ENCODE peak calls at places on chromosomes 1 and 21, in four cellular contexts. V is HepG2, D is hepatocyte, W is GM23338. Y is an unnamed sample.

GRCh38 chr1:176803596-176803995 is 340.6 kb downstream of the PAPPA2 start:
- DNase-seq in V (no peak), D (no peak), W (no peak), Y (no peak)

GRCh38 chr1:16244650-16245285 is 7.8 kb upstream of the CPLANE2 start:
- DNase-seq in V (no peak), D (no peak), W (no peak), Y (no peak)

GRCh38 chr1:113675299-113675698 is 84.0 kb downstream of the PHTF1 start:
- DNase-seq in V (no peak), D (no peak), W (no peak), Y (peak; percentile 13)

GRCh38 chr21:46600978-46601377 is 3.9 kb downstream of the S100B start:
- DNase-seq in V (no peak), D (no peak), W (no peak), Y (no peak)

GRCh38 chr1:200272669-200273068 is 137.2 kb downstream of the ZNF281 start:
- DNase-seq in V (no peak), D (no peak), W (no peak), Y (no peak)

GRCh38 chr1:199691540-199691939 is 336.0 kb upstream of the NR5A2 start:
- DNase-seq in V (no peak), D (peak; percentile 16), W (peak; percentile 32), Y (peak; percentile 91)

GRCh38 chr1:197521118-197521739 is 253.2 kb downstream of the CRB1 start:
- DNase-seq in V (peak; percentile 23), D (peak; percentile 42), W (peak; percentile 80), Y (peak; percentile 6)

GRCh38 chr1:10210841-10211804 is 753 bp downstream of the KIF1B start:
- DNase-seq in V (peak; percentile 77), D (peak; percentile 86), W (peak; percentile 77), Y (peak; percentile 94)

GRCh38 chr1:202225131-202225530 is 31.5 kb downstream of the LGR6 start:
- DNase-seq in V (no peak), D (no peak), W (no peak), Y (no peak)

GRCh38 chr1:67632356-67632755 is 52.6 kb upstream of the GADD45A start:
- DNase-seq in V (no peak), D (no peak), W (no peak), Y (no peak)

GRCh38 chr1:65939636-65940035 is 146.9 kb downstream of the PDE4B start:
- DNase-seq in V (no peak), D (no peak), W (no peak), Y (no peak)

GRCh38 chr1:100277866-100278265 is 11.8 kb downstream of the RTCA start:
- DNase-seq in V (no peak), D (no peak), W (no peak), Y (no peak)

GRCh38 chr1:42210421-42211133 is 46.0 kb upstream of the GUCA2A start:
- DNase-seq in V (no peak), D (no peak), W (no peak), Y (no peak)

GRCh38 chr1:197695961-197696360 is 79.3 kb downstream of the DENND1B start:
- DNase-seq in V (no peak), D (no peak), W (no peak), Y (peak; percentile 13)

GRCh38 chr1:22848374-22848773 is 124.3 kb downstream of the LACTBL1 start:
- DNase-seq in V (no peak), D (no peak), W (no peak), Y (no peak)

GRCh38 chr1:108605633-108606032 is 45.7 kb downstream of the EEIG2 start:
- DNase-seq in V (no peak), D (no peak), W (no peak), Y (no peak)

GRCh38 chr1:35577071-35577998 is 4.2 kb downstream of the TFAP2E start:
- DNase-seq in V (no peak), D (no peak), W (peak; percentile 79), Y (no peak)

GRCh38 chr21:25934771-25935224 is 200.0 kb downstream of the GABPA start:
- DNase-seq in V (peak; percentile 44), D (peak; percentile 27), W (no peak), Y (peak; percentile 98)

GRCh38 chr21:22575165-22575584 is 1577.0 kb downstream of the NCAM2 start:
- DNase-seq in V (no peak), D (peak; percentile 41), W (peak; percentile 72), Y (no peak)

GRCh38 chr1:22798083-22798482 is 87.4 kb downstream of the EPHB2 start:
- DNase-seq in V (no peak), D (no peak), W (no peak), Y (no peak)

GRCh38 chr1:180195401-180195800 is 34.7 kb upstream of the LHX4 start:
- DNase-seq in V (no peak), D (no peak), W (no peak), Y (no peak)

GRCh38 chr1:70486676-70487470 is 75.8 kb downstream of the CTH start:
- DNase-seq in V (no peak), D (peak; percentile 41), W (no peak), Y (peak; percentile 95)

GRCh38 chr1:11320153-11320936 is 47.3 kb downstream of the UBIAD1 start:
- DNase-seq in V (peak; percentile 16), D (peak; percentile 45), W (peak; percentile 94), Y (no peak)

GRCh38 chr1:246765521-246765920 is 41.3 kb downstream of the SCCPDH start:
- DNase-seq in V (no peak), D (no peak), W (no peak), Y (no peak)

GRCh38 chr21:46128983-46129571 is 26.3 kb downstream of the FTCD start:
- DNase-seq in V (no peak), D (no peak), W (no peak), Y (no peak)

GRCh38 chr1:202101182-202101581 is 21.5 kb upstream of the GPR37L1 start:
- DNase-seq in V (no peak), D (no peak), W (no peak), Y (no peak)

GRCh38 chr21:24118738-24119470 is 1488.4 kb downstream of the MRPL39 start:
- DNase-seq in V (no peak), D (no peak), W (no peak), Y (peak; percentile 52)

GRCh38 chr21:44858291-44858690 is 15.2 kb downstream of the PTTG1IP start:
- DNase-seq in V (no peak), D (no peak), W (no peak), Y (no peak)

GRCh38 chr1:75079535-75080290 is 54.5 kb upstream of the LHX8 start:
- DNase-seq in V (no peak), D (peak; percentile 6), W (no peak), Y (no peak)

GRCh38 chr1:209748620-209749019 is 7.2 kb upstream of the TRAF3IP3 start:
- DNase-seq in V (no peak), D (no peak), W (peak; percentile 34), Y (no peak)

GRCh38 chr1:209749660-209750059 is 6.2 kb upstream of the TRAF3IP3 start:
- DNase-seq in V (no peak), D (no peak), W (no peak), Y (no peak)

GRCh38 chr1:209751627-209752231 is 4.1 kb upstream of the TRAF3IP3 start:
- DNase-seq in V (no peak), D (no peak), W (no peak), Y (no peak)

GRCh38 chr1:209746469-209747269 is 9.2 kb upstream of the TRAF3IP3 start:
- DNase-seq in V (no peak), D (no peak), W (no peak), Y (no peak)

DNA sequence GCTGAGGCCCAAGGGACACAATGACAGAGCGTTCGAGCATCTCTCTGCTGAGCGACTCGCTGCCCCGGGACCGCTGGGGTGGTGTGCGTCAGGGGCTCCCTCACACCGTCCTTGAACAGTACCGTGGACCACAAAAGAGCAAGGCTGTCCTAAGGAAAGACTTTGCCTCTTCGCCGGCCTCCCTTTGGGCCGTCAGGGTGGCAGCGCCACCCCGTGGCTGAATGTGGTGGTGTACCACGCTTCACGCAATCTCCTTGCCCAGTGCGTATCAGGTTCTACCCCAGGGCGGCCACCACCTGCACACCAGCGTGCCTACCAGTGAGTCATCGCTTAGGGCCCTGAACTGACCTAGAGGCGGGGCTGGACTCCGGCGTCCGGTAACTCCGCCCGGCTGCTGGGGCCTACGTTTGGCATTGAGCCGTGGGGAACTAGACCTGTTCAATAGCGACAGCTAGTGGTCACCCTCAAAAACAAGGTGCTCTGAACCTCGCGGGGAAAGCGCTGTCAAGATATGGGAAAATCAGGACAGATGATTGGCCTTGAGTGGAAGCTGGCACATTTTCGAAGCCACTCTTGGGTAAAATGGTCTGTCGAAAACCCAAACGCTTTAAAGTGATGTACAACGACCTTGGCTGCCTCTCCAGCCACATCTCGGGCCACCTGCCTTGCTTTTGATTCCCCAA is 8.1 kb upstream of the TRAF3IP3 start:
- DNase-seq in V (peak; percentile 89), D (peak; percentile 97), W (peak; percentile 98), Y (peak; percentile 79)
- H3K36me3 ChIP-seq in V (no peaks in the 10 kb centered on the region), D (no peaks in the 10 kb centered on the region), W (no peaks in the 10 kb centered on the region), Y (no peaks in the 10 kb centered on the region)

DNA sequence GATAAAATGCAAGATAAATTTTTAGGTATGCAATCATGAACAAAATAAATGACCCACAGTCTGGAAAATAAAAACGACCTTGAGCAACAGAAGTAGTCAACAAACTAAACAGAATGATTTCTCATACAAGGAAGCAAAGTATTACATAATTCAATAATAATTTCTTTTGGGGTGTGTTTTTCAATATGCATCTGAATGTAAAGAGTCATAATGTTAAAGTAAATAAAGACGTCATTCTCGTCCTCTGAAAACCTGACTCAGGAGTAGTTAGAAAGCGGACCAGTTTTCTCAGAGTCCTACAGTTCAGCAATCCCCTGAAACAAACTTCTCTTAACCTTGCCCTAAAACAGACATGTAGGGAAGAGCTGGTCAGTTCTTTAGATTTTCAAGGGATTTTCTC is 18.6 kb downstream of the CDC42BPA start:
- DNase-seq in V (no peak), D (no peak), W (no peak), Y (peak; percentile 16)
- H3K4me2 ChIP-seq in V (no peak overlapping the region), D (no peak overlapping the region), W (no peak overlapping the region), Y (peak overlapping the region; percentile 80)

GRCh38 chr1:101309334-101310221 is 72.8 kb downstream of the S1PR1 start:
- DNase-seq in V (peak; percentile 35), D (peak; percentile 77), W (peak; percentile 73), Y (peak; percentile 29)
- TF ChIP-seq EZH2 in V (no peak), D (no peak), W (no peak), Y (no peak)

GRCh38 chr1:5863238-5863637 is 129.0 kb downstream of the NPHP4 start:
- DNase-seq in V (no peak), D (no peak), W (no peak), Y (no peak)

GRCh38 chr1:5862051-5862825 is 130.0 kb downstream of the NPHP4 start:
- DNase-seq in V (no peak), D (no peak), W (no peak), Y (no peak)

GRCh38 chr1:5865774-5866173 is 126.5 kb downstream of the NPHP4 start:
- DNase-seq in V (no peak), D (no peak), W (no peak), Y (no peak)

GRCh38 chr1:5864256-5864655 is 128.0 kb downstream of the NPHP4 start:
- DNase-seq in V (no peak), D (no peak), W (no peak), Y (no peak)

GRCh38 chr1:5865056-5865455 is 127.2 kb downstream of the NPHP4 start:
- DNase-seq in V (no peak), D (no peak), W (no peak), Y (no peak)
- H3K36me3 ChIP-seq in V (peaks cover 19% of the 10 kb centered on the region), D (no peaks in the 10 kb centered on the region), W (no peaks in the 10 kb centered on the region), Y (no peaks in the 10 kb centered on the region)

Y was measured in astrocyte.